ENCODE peak calls at places on chromosomes 16 and 17, in seven cellular contexts. K is NCI-H1048; A is HT-29; U is MG63; R is activated CD4-positive, alpha-beta T cell treated with anti-CD3 and anti-CD28 coated beads, Interleukin-2, amount 50 U/mL, for 24 hours; P is skeletal muscle cell; S is adrenal gland. I is an unnamed sample.
A peak's percentile ranks its signal among the peaks of the same experiment; 100 is the strongest.

GRCh38 chr16:80040814-80041213 is 440.3 kb upstream of the MAF start:
- DNase-seq in U (no peak), A (no peak), P (no peak), S (no peak), R (no peak), K (no peak), I (no peak)

GRCh38 chr16:31073823-31074072 is 292 bp downstream of the ZNF668 start:
- DNase-seq in P (no peak), U (no peak), R (no peak), S (no peak), A (no peak), K (no peak), I (peak; percentile 76)

GRCh38 chr16:1528921-1529537 is 4.4 kb upstream of the TMEM204 start:
- DNase-seq in A (no peak), S (no peak), U (no peak), K (no peak), R (no peak), P (no peak), I (no peak)

GRCh38 chr17:57459286-57459915 is 203.1 kb downstream of the MSI2 start:
- DNase-seq in U (peak; percentile 90), S (no peak), K (no peak), P (no peak), A (peak; percentile 18), R (no peak), I (peak; percentile 55)

GRCh38 chr16:85645021-85645589 is 32.0 kb downstream of the GSE1 start:
- DNase-seq in U (no peak), S (no peak), P (no peak), R (no peak), A (peak; percentile 89), K (no peak), I (no peak)

GRCh38 chr16:76287466-76287865 is 10.3 kb downstream of the CNTNAP4 start:
- DNase-seq in K (no peak), R (no peak), A (no peak), P (no peak), U (no peak), S (no peak), I (no peak)

GRCh38 chr17:27376637-27377547 is 79.4 kb upstream of the KSR1 start:
- DNase-seq in A (peak; percentile 18), U (peak; percentile 56), R (no peak), P (no peak), K (no peak), S (no peak), I (no peak)

GRCh38 chr17:39979865-39980401 is 674 bp upstream of the PSMD3 start:
- DNase-seq in A (no peak), U (peak; percentile 7), P (no peak), R (peak; percentile 9), K (no peak), S (no peak), I (no peak)

GRCh38 chr17:30256756-30257506 is 21.4 kb upstream of the SLC6A4 start:
- DNase-seq in P (peak; percentile 24), A (no peak), R (no peak), U (no peak), K (no peak), S (no peak), I (no peak)